ENCODE peak calls at places on chromosome 10, in five cellular contexts. One of them, this sample, is unnamed.

GRCh38 chr10:123760648-123761428 is 94.7 kb downstream of the GPR26 start:
- DNase-seq in NCI-H524: no peak
- DNase-seq in activated T-cell treated with anti-CD3 and anti-CD28 coated beads for 48 hours: no peak
- DNase-seq in endodermal cell: peak
- DNase-seq in head of caudate nucleus: no peak
- DNase-seq in this sample: no peak

GRCh38 chr10:103933557-103934121 is 15.7 kb upstream of the STN1 start:
- DNase-seq in activated T-cell treated with anti-CD3 and anti-CD28 coated beads for 48 hours: no peak
- DNase-seq in NCI-H524: no peak
- DNase-seq in endodermal cell: no peak
- DNase-seq in head of caudate nucleus: peak
- DNase-seq in this sample: no peak

GRCh38 chr10:1595242-1595600 is 142.1 kb downstream of the ADARB2 start:
- DNase-seq in NCI-H524: no peak
- DNase-seq in activated T-cell treated with anti-CD3 and anti-CD28 coated beads for 48 hours: no peak
- DNase-seq in head of caudate nucleus: no peak
- DNase-seq in endodermal cell: peak
- DNase-seq in this sample: no peak

GRCh38 chr10:85642421-85643170 is 724.0 kb downstream of the GRID1 start:
- DNase-seq in NCI-H524: no peak
- DNase-seq in activated T-cell treated with anti-CD3 and anti-CD28 coated beads for 48 hours: no peak
- DNase-seq in endodermal cell: peak
- DNase-seq in head of caudate nucleus: no peak
- DNase-seq in this sample: no peak

GRCh38 chr10:133124357-133125211 is 35.4 kb upstream of the KNDC1 start:
- DNase-seq in head of caudate nucleus: peak
- DNase-seq in NCI-H524: no peak
- DNase-seq in endodermal cell: peak
- DNase-seq in activated T-cell treated with anti-CD3 and anti-CD28 coated beads for 48 hours: peak
- DNase-seq in this sample: peak

GRCh38 chr10:29702288-29703164 is 67.8 kb upstream of the SVIL start:
- DNase-seq in NCI-H524: no peak
- DNase-seq in endodermal cell: no peak
- DNase-seq in activated T-cell treated with anti-CD3 and anti-CD28 coated beads for 48 hours: no peak
- DNase-seq in head of caudate nucleus: no peak
- DNase-seq in this sample: no peak

GRCh38 chr10:103273026-103273425 is 3.9 kb upstream of the INA start:
- DNase-seq in activated T-cell treated with anti-CD3 and anti-CD28 coated beads for 48 hours: no peak
- DNase-seq in head of caudate nucleus: no peak
- DNase-seq in endodermal cell: peak
- DNase-seq in NCI-H524: no peak
- DNase-seq in this sample: no peak

GRCh38 chr10:132185601-132186487 is 904 bp upstream of the DPYSL4 start:
- DNase-seq in endodermal cell: peak
- DNase-seq in activated T-cell treated with anti-CD3 and anti-CD28 coated beads for 48 hours: peak
- DNase-seq in NCI-H524: no peak
- DNase-seq in head of caudate nucleus: no peak
- DNase-seq in this sample: peak

GRCh38 chr10:110656612-110657011 is 12.5 kb downstream of the RBM20 start:
- DNase-seq in NCI-H524: no peak
- DNase-seq in head of caudate nucleus: no peak
- DNase-seq in activated T-cell treated with anti-CD3 and anti-CD28 coated beads for 48 hours: no peak
- DNase-seq in endodermal cell: no peak
- DNase-seq in this sample: no peak

GRCh38 chr10:7891634-7892033 is 73.3 kb downstream of the TAF3 start:
- DNase-seq in activated T-cell treated with anti-CD3 and anti-CD28 coated beads for 48 hours: no peak
- DNase-seq in NCI-H524: no peak
- DNase-seq in endodermal cell: no peak
- DNase-seq in head of caudate nucleus: no peak
- DNase-seq in this sample: no peak

GRCh38 chr10:132939957-132940790 is 2.2 kb downstream of the CFAP46 start:
- DNase-seq in endodermal cell: peak
- DNase-seq in NCI-H524: no peak
- DNase-seq in activated T-cell treated with anti-CD3 and anti-CD28 coated beads for 48 hours: peak
- DNase-seq in head of caudate nucleus: peak
- DNase-seq in this sample: peak

GRCh38 chr10:2392145-2392812 is 655.0 kb upstream of the ADARB2 start:
- DNase-seq in endodermal cell: no peak
- DNase-seq in NCI-H524: no peak
- DNase-seq in head of caudate nucleus: no peak
- DNase-seq in activated T-cell treated with anti-CD3 and anti-CD28 coated beads for 48 hours: no peak
- DNase-seq in this sample: no peak

GRCh38 chr10:78385599-78385998 is 351.9 kb downstream of the RPS24 start:
- DNase-seq in endodermal cell: no peak
- DNase-seq in NCI-H524: no peak
- DNase-seq in activated T-cell treated with anti-CD3 and anti-CD28 coated beads for 48 hours: no peak
- DNase-seq in head of caudate nucleus: no peak
- DNase-seq in this sample: no peak

GRCh38 chr10:46255696-46256355 is 31.0 kb upstream of the ANTXRL start:
- DNase-seq in NCI-H524: peak
- DNase-seq in head of caudate nucleus: peak
- DNase-seq in endodermal cell: peak
- DNase-seq in activated T-cell treated with anti-CD3 and anti-CD28 coated beads for 48 hours: peak
- DNase-seq in this sample: peak

GRCh38 chr10:131943021-131943814 is 38.5 kb downstream of the BNIP3 start:
- DNase-seq in endodermal cell: peak
- DNase-seq in activated T-cell treated with anti-CD3 and anti-CD28 coated beads for 48 hours: no peak
- DNase-seq in NCI-H524: no peak
- DNase-seq in head of caudate nucleus: no peak
- DNase-seq in this sample: peak

GRCh38 chr10:1268856-1269255 is 212.7 kb downstream of the WDR37 start:
- DNase-seq in NCI-H524: no peak
- DNase-seq in head of caudate nucleus: no peak
- DNase-seq in activated T-cell treated with anti-CD3 and anti-CD28 coated beads for 48 hours: no peak
- DNase-seq in endodermal cell: peak
- DNase-seq in this sample: no peak

GRCh38 chr10:100520811-100521210 is 1.1 kb upstream of the SEC31B start:
- DNase-seq in head of caudate nucleus: no peak
- DNase-seq in activated T-cell treated with anti-CD3 and anti-CD28 coated beads for 48 hours: no peak
- DNase-seq in endodermal cell: no peak
- DNase-seq in NCI-H524: no peak
- DNase-seq in this sample: no peak

GRCh38 chr10:44635181-44635580 is 250.3 kb upstream of the CXCL12 start:
- DNase-seq in activated T-cell treated with anti-CD3 and anti-CD28 coated beads for 48 hours: no peak
- DNase-seq in head of caudate nucleus: no peak
- DNase-seq in endodermal cell: no peak
- DNase-seq in NCI-H524: no peak
- DNase-seq in this sample: no peak

GRCh38 chr10:133391761-133392518 is 2.0 kb upstream of the MTG1 start:
- DNase-seq in head of caudate nucleus: no peak
- DNase-seq in endodermal cell: no peak
- DNase-seq in activated T-cell treated with anti-CD3 and anti-CD28 coated beads for 48 hours: peak
- DNase-seq in NCI-H524: no peak
- DNase-seq in this sample: no peak

GRCh38 chr10:14758994-14759664 is 15.6 kb downstream of the FAM107B start:
- DNase-seq in activated T-cell treated with anti-CD3 and anti-CD28 coated beads for 48 hours: peak
- DNase-seq in head of caudate nucleus: no peak
- DNase-seq in endodermal cell: no peak
- DNase-seq in NCI-H524: no peak
- DNase-seq in this sample: peak

GRCh38 chr10:118042827-118043242 is 3.9 kb downstream of the RAB11FIP2 start:
- DNase-seq in endodermal cell: no peak
- DNase-seq in head of caudate nucleus: no peak
- DNase-seq in activated T-cell treated with anti-CD3 and anti-CD28 coated beads for 48 hours: no peak
- DNase-seq in NCI-H524: no peak
- DNase-seq in this sample: no peak

GRCh38 chr10:116132716-116133420 is 140.1 kb downstream of the GFRA1 start:
- DNase-seq in activated T-cell treated with anti-CD3 and anti-CD28 coated beads for 48 hours: no peak
- DNase-seq in endodermal cell: peak
- DNase-seq in head of caudate nucleus: no peak
- DNase-seq in NCI-H524: peak
- DNase-seq in this sample: no peak

GRCh38 chr10:79946270-79947082 is 2.4 kb downstream of the SFTPD start:
- DNase-seq in head of caudate nucleus: no peak
- DNase-seq in endodermal cell: peak
- DNase-seq in activated T-cell treated with anti-CD3 and anti-CD28 coated beads for 48 hours: no peak
- DNase-seq in NCI-H524: no peak
- DNase-seq in this sample: no peak

GRCh38 chr10:110916554-110917346 is 2.2 kb downstream of the BBIP1 start:
- DNase-seq in endodermal cell: no peak
- DNase-seq in head of caudate nucleus: no peak
- DNase-seq in NCI-H524: no peak
- DNase-seq in activated T-cell treated with anti-CD3 and anti-CD28 coated beads for 48 hours: no peak
- DNase-seq in this sample: no peak

GRCh38 chr10:128530301-128530700 is 404.1 kb upstream of the MKI67 start:
- DNase-seq in activated T-cell treated with anti-CD3 and anti-CD28 coated beads for 48 hours: no peak
- DNase-seq in NCI-H524: no peak
- DNase-seq in head of caudate nucleus: no peak
- DNase-seq in endodermal cell: no peak
- DNase-seq in this sample: no peak

GRCh38 chr10:99365311-99365710 is 36.2 kb downstream of the CNNM1 start:
- DNase-seq in endodermal cell: no peak
- DNase-seq in activated T-cell treated with anti-CD3 and anti-CD28 coated beads for 48 hours: no peak
- DNase-seq in NCI-H524: no peak
- DNase-seq in head of caudate nucleus: no peak
- DNase-seq in this sample: no peak

This sample was measured in stimulated activated naive CD8-positive, alpha-beta T cell treated with anti-CD3 and anti-CD28 coated beads, Interleukin-15, amount 100 ng/mL, for 72 hours.